ENCODE peak calls at places on chromosomes 4 and X, in five cellular contexts. J is activated T-helper 1 cell treated with anti-CD3 and anti-CD28 coated beads, Interleukin-12 subunit alpha, Interleukin-12 subunit beta, Interleukin-2, Interleukin-4 antibody, amounts not matched to agents 30 ng/mL and 10 ng/mL and 1 ng/mL, durations not matched to agents 14 hours and 24 hours and 36 hours; A is NCI-H1092; E is bronchial epithelial cell; M is HTR-8/SVneo. S is an unnamed sample.

GRCh38 chrX:134661295-134661694 is 3.0 kb upstream of the PLAC1 start:
- DNase-seq in A (no peak), E (no peak), J (no peak), M (no peak), S (no peak)

GRCh38 chr4:1851575-1852415 is 4.2 kb downstream of the LETM1 start:
- DNase-seq in A (no peak), E (no peak), J (no peak), M (no peak), S (no peak)

GRCh38 chr4:91837608-91838029 is 466.1 kb upstream of the GRID2 start:
- DNase-seq in M (peak), E (peak), A (no peak), J (no peak), S (no peak)

GRCh38 chr4:189897667-189898066 is 43.0 kb upstream of the FRG1 start:
- DNase-seq in M (no peak), J (no peak), E (no peak), A (no peak), S (no peak)

GRCh38 chrX:135345328-135345645 is 36.0 kb downstream of the ETDC start:
- DNase-seq in A (peak), E (peak), M (peak), J (no peak), S (no peak)

GRCh38 chrX:34768290-34768689 is 111.2 kb upstream of the TMEM47 start:
- DNase-seq in A (no peak), E (no peak), M (no peak), J (no peak), S (no peak)

GRCh38 chr4:101953949-101954348 is 163.4 kb downstream of the BANK1 start:
- DNase-seq in J (no peak), M (peak), A (no peak), E (peak), S (no peak)

GRCh38 chrX:45479835-45480422 is 279.3 kb upstream of the DIPK2B start:
- DNase-seq in A (no peak), E (peak), M (peak), J (no peak), S (no peak)

GRCh38 chr4:5474756-5475155 is 233.6 kb downstream of the EVC2 start:
- DNase-seq in J (no peak), E (peak), A (no peak), M (peak), S (no peak)

GRCh38 chrX:14630724-14631123 is 101.4 kb downstream of the GLRA2 start:
- DNase-seq in E (peak), A (no peak), J (no peak), M (no peak), S (no peak)

GRCh38 chr4:40606239-40606767 is 23.4 kb downstream of the RBM47 start:
- DNase-seq in A (no peak), E (no peak), J (no peak), M (no peak), S (no peak)

GRCh38 chr4:41719417-41719816 is 29.1 kb downstream of the PHOX2B start:
- DNase-seq in A (no peak), J (no peak), M (no peak), E (peak), S (no peak)

GRCh38 chr4:8639021-8639420 is 46.5 kb downstream of the CPZ start:
- DNase-seq in M (no peak), J (no peak), A (no peak), E (no peak), S (no peak)

GRCh38 chrX:129733335-129733734 is 5.4 kb upstream of the XPNPEP2 start:
- DNase-seq in M (no peak), E (no peak), A (no peak), J (no peak), S (no peak)

GRCh38 chr4:152784490-152785195 is 4.9 kb downstream of the ARFIP1 start:
- DNase-seq in M (no peak), J (no peak), E (peak), A (no peak), S (no peak)

GRCh38 chrX:130091976-130092522 is 18.2 kb downstream of the ELF4 start:
- DNase-seq in M (no peak), A (no peak), J (peak), E (no peak), S (peak)

GRCh38 chr4:20217951-20218350 is 33.8 kb upstream of the SLIT2 start:
- DNase-seq in J (no peak), A (no peak), M (no peak), E (peak), S (no peak)

GRCh38 chr4:101282076-101282844 is 65.1 kb downstream of the PPP3CA start:
- DNase-seq in E (no peak), A (no peak), J (peak), M (no peak), S (no peak)

GRCh38 chrX:72495041-72495440 is 77.6 kb downstream of the HDAC8 start:
- DNase-seq in M (no peak), A (no peak), J (no peak), E (no peak), S (no peak)

GRCh38 chrX:56762707-56763555 is 33.9 kb downstream of the NBDY start:
- DNase-seq in A (no peak), E (no peak), M (no peak), J (no peak), S (no peak)

S was measured in NCI-H510A.